ENCODE peak calls at places on chromosome 4, in ten cellular contexts. G is CD8-positive, alpha-beta T cell; H is HTR-8/SVneo; S is H54; R is Peyer's patch; U is stimulated activated CD4-positive, alpha-beta T cell treated with anti-CD3 and anti-CD28 coated beads, Interleukin-4, amount 100 ng/mL, for 24 hours; A is endothelial cell; E is activated CD4-positive, alpha-beta T cell treated with anti-CD3 and anti-CD28 coated beads for 1 hour; C is Right ventricle myocardium superior; J is activated T-cell treated with anti-CD3 and anti-CD28 coated beads for 4 hours. I is an unnamed sample.

GRCh38 chr4:153808175-153808574 is 19.3 kb upstream of the SFRP2 start:
- DNase-seq in A (no peak), C (no peak), H (no peak), U (no peak), R (no peak), S (no peak), J (no peak), E (no peak), G (no peak), I (no peak)

GRCh38 chr4:120218981-120219380 is 152.3 kb upstream of the MAD2L1 start:
- DNase-seq in H (no peak), E (no peak), G (no peak), A (no peak), R (no peak), J (no peak), U (no peak), S (no peak), C (no peak), I (no peak)

GRCh38 chr4:3330682-3331081 is 37.9 kb downstream of the RGS12 start:
- DNase-seq in G (no peak), E (no peak), H (no peak), S (no peak), U (no peak), A (no peak), J (no peak), R (no peak), C (peak), I (no peak)

GRCh38 chr4:306551-306961 is 1.3 kb upstream of the ZNF732 start:
- DNase-seq in C (no peak), H (no peak), J (no peak), R (no peak), A (no peak), S (no peak), G (no peak), U (no peak), E (no peak), I (no peak)

GRCh38 chr4:35934370-35934981 is 309.8 kb downstream of the ARAP2 start:
- DNase-seq in G (no peak), E (no peak), U (no peak), J (no peak), R (no peak), C (no peak), A (no peak), H (no peak), S (no peak), I (no peak)

GRCh38 chr4:183438458-183439113 is 5.8 kb upstream of the CDKN2AIP start:
- DNase-seq in J (no peak), G (no peak), U (no peak), C (no peak), S (peak), H (peak), E (no peak), R (no peak), A (no peak), I (no peak)

GRCh38 chr4:14856076-14856926 is 146.0 kb upstream of the CPEB2 start:
- DNase-seq in U (peak), C (no peak), H (peak), E (no peak), A (no peak), G (no peak), J (peak), R (no peak), S (peak), I (no peak)

GRCh38 chr4:154707877-154708276 is 35.9 kb upstream of the LRAT start:
- DNase-seq in U (no peak), G (no peak), J (no peak), S (no peak), C (no peak), H (no peak), A (no peak), R (no peak), E (no peak), I (no peak)

GRCh38 chr4:105765690-105766407 is 57.3 kb downstream of the GSTCD start:
- DNase-seq in J (no peak), R (no peak), H (peak), U (no peak), G (no peak), C (no peak), A (no peak), S (peak), E (no peak), I (no peak)

GRCh38 chr4:166499820-166500219 is 626.8 kb downstream of the TLL1 start:
- DNase-seq in J (no peak), E (no peak), S (no peak), H (no peak), C (no peak), G (no peak), U (no peak), R (no peak), A (no peak), I (no peak)

GRCh38 chr4:73499996-73500765 is 18.6 kb downstream of the AFM start:
- DNase-seq in C (no peak), U (no peak), G (no peak), A (no peak), R (no peak), S (no peak), H (no peak), J (no peak), E (no peak), I (no peak)

GRCh38 chr4:162952232-162952631 is 214.5 kb downstream of the NAF1 start:
- DNase-seq in R (no peak), E (no peak), H (peak), G (no peak), S (peak), U (no peak), J (no peak), C (no peak), A (no peak), I (no peak)

GRCh38 chr4:161314371-161314770 is 849.4 kb downstream of the FSTL5 start:
- DNase-seq in E (no peak), S (no peak), A (no peak), U (no peak), H (no peak), R (no peak), C (no peak), G (no peak), J (no peak), I (no peak)

GRCh38 chr4:56828784-56829535 is 7.5 kb upstream of the SPINK2 start:
- DNase-seq in J (no peak), C (no peak), S (no peak), R (no peak), H (no peak), U (no peak), G (no peak), A (no peak), E (no peak), I (no peak)

GRCh38 chr4:113080050-113080449 is 30.6 kb downstream of the ANK2 start:
- DNase-seq in G (no peak), C (no peak), H (no peak), E (no peak), A (no peak), S (no peak), R (no peak), J (no peak), U (no peak), I (no peak)